ENCODE peak calls at places on chromosomes 2 and 18, in nine cellular contexts. G is GM12865, C is AG04450, P is stomach, O is PC-3, Q is epithelial cell of proximal tubule, B is sigmoid colon, N is skeletal muscle cell, Y is left lung. K is an unnamed sample.

GRCh38 chr18:77223221-77223639 is 26.4 kb upstream of the GALR1 start:
- DNase-seq in C (no peak), B (no peak), G (no peak), N (no peak), P (no peak), Y (no peak), Q (no peak), O (peak), K (no peak)

GRCh38 chr2:209663149-209663548 is 108.5 kb upstream of the UNC80 start:
- DNase-seq in P (no peak), Q (no peak), B (no peak), C (no peak), O (peak), N (peak), Y (no peak), G (no peak), K (no peak)

GRCh38 chr2:98388601-98389247 is 42.5 kb downstream of the CNGA3 start:
- DNase-seq in O (no peak), G (no peak), C (no peak), Y (no peak), N (no peak), P (no peak), B (no peak), Q (no peak), K (no peak)

GRCh38 chr2:221102896-221103688 is 469.0 kb downstream of the EPHA4 start:
- DNase-seq in G (peak), O (no peak), B (no peak), P (no peak), Q (no peak), N (no peak), C (no peak), Y (no peak), K (no peak)

GRCh38 chr2:236607471-236608307 is 38.1 kb downstream of the ACKR3 start:
- DNase-seq in G (peak), P (no peak), Y (no peak), N (peak), C (no peak), O (no peak), Q (no peak), B (no peak), K (peak)

GRCh38 chr2:216388046-216388884 is 16.0 kb upstream of the MARCHF4 start:
- DNase-seq in C (no peak), N (no peak), Y (no peak), G (peak), P (no peak), B (no peak), O (no peak), Q (no peak), K (no peak)

GRCh38 chr2:181456660-181457120 is 496 bp upstream of the ITGA4 start:
- DNase-seq in N (no peak), B (peak), Y (peak), C (no peak), Q (no peak), G (peak), P (peak), O (no peak), K (peak)

GRCh38 chr2:207239222-207239674 is 73.5 kb upstream of the KLF7 start:
- DNase-seq in O (peak), G (no peak), N (peak), B (peak), Q (peak), P (peak), C (peak), Y (peak), K (no peak)

GRCh38 chr2:75429036-75429435 is 131.7 kb downstream of the EVA1A start:
- DNase-seq in Y (no peak), N (no peak), B (no peak), G (peak), Q (no peak), O (no peak), P (peak), C (no peak), K (no peak)

GRCh38 chr2:73075477-73076373 is 4.2 kb upstream of the SFXN5 start:
- DNase-seq in O (no peak), Q (no peak), C (no peak), N (no peak), Y (peak), P (no peak), B (peak), G (no peak), K (no peak)

GRCh38 chr2:120398961-120399888 is 53.3 kb downstream of the INHBB start:
- DNase-seq in P (peak), G (no peak), B (peak), O (peak), N (no peak), C (no peak), Q (peak), Y (no peak), K (no peak)

GRCh38 chr2:229300371-229300770 is 29.3 kb upstream of the PID1 start:
- DNase-seq in O (no peak), B (no peak), N (no peak), C (no peak), P (no peak), Q (no peak), G (no peak), Y (no peak), K (no peak)

GRCh38 chr2:238632181-238633060 is 205.7 kb downstream of the ASB1 start:
- DNase-seq in Y (no peak), B (no peak), P (no peak), Q (no peak), C (no peak), O (no peak), N (no peak), G (no peak), K (no peak)

GRCh38 chr2:178429336-178429735 is 21.6 kb downstream of the PRKRA start:
- DNase-seq in G (no peak), P (no peak), Y (no peak), N (no peak), O (no peak), B (no peak), C (no peak), Q (no peak), K (no peak)

GRCh38 chr2:237412646-237413292 is 1.2 kb downstream of the COL6A3 start:
- DNase-seq in N (no peak), B (peak), Q (no peak), C (no peak), O (no peak), Y (no peak), P (no peak), G (no peak), K (no peak)

GRCh38 chr18:74617486-74617885 is 19.8 kb downstream of the ZNF407 start:
- DNase-seq in C (no peak), O (no peak), Q (no peak), B (no peak), N (no peak), Y (no peak), P (no peak), G (no peak), K (no peak)

GRCh38 chr2:208320686-208321085 is 54.6 kb downstream of the PIKFYVE start:
- DNase-seq in G (peak), O (no peak), C (no peak), P (no peak), N (peak), Q (no peak), B (no peak), Y (no peak), K (no peak)

GRCh38 chr2:96437512-96437911 is 67.6 kb downstream of the NEURL3 start:
- DNase-seq in Y (no peak), O (no peak), C (no peak), G (no peak), P (no peak), Q (no peak), B (no peak), N (no peak), K (no peak)

GRCh38 chr2:219987830-219988229 is 360.4 kb downstream of the SLC4A3 start:
- DNase-seq in P (no peak), B (no peak), G (no peak), Q (peak), C (peak), Y (no peak), O (peak), N (peak), K (no peak)

GRCh38 chr18:79912994-79913831 is 38.2 kb downstream of the SLC66A2 start:
- DNase-seq in P (no peak), N (no peak), C (no peak), G (no peak), Q (no peak), O (no peak), Y (no peak), B (no peak), K (no peak)

GRCh38 chr2:157820202-157820601 is 55.9 kb downstream of the ACVR1 start:
- DNase-seq in P (no peak), C (no peak), O (no peak), G (no peak), Q (no peak), B (no peak), N (no peak), Y (no peak), K (no peak)

GRCh38 chr2:211833582-211834279 is 704.9 kb downstream of the ERBB4 start:
- DNase-seq in Q (no peak), N (no peak), G (no peak), P (no peak), C (no peak), O (no peak), B (no peak), Y (no peak), K (no peak)

GRCh38 chr2:220117010-220117409 is 489.6 kb downstream of the SLC4A3 start:
- DNase-seq in C (no peak), Q (no peak), N (no peak), P (no peak), Y (no peak), G (no peak), O (no peak), B (no peak), K (no peak)

GRCh38 chr2:235416816-235417499 is 76.9 kb upstream of the AGAP1 start:
- DNase-seq in B (no peak), N (no peak), Q (peak), O (no peak), G (no peak), P (no peak), Y (no peak), C (no peak), K (no peak)

GRCh38 chr2:23532311-23533013 is 147.5 kb downstream of the KLHL29 start:
- DNase-seq in C (no peak), P (no peak), O (no peak), Y (no peak), Q (no peak), G (peak), B (peak), N (no peak), K (peak)
- H3K4me3 ChIP-seq in C (peak), P (no peak), O (no peak), Y (no peak), Q (no peak), G (no peak), B (peak), N (no peak), K (peak)

GRCh38 chr2:25480561-25480960 is 138.8 kb upstream of the DNMT3A start:
- DNase-seq in Q (no peak), G (no peak), N (no peak), Y (no peak), C (no peak), B (no peak), P (no peak), O (no peak), K (no peak)

GRCh38 chr2:25483584-25484266 is 142.0 kb upstream of the DNMT3A start:
- DNase-seq in P (no peak), N (no peak), O (no peak), C (no peak), Q (no peak), B (no peak), Y (no peak), G (no peak), K (no peak)

GRCh38 chr2:25479761-25480160 is 138.0 kb upstream of the DNMT3A start:
- DNase-seq in Q (no peak), G (no peak), B (no peak), O (no peak), N (no peak), C (no peak), P (no peak), Y (no peak), K (no peak)

GRCh38 chr2:25482341-25482740 is 140.6 kb upstream of the DNMT3A start:
- DNase-seq in G (no peak), P (no peak), C (no peak), B (no peak), N (no peak), Q (no peak), Y (no peak), O (no peak), K (no peak)

GRCh38 chr2:25481381-25482310 is 139.9 kb upstream of the DNMT3A start:
- DNase-seq in C (peak), B (no peak), G (no peak), O (no peak), N (peak), P (no peak), Q (no peak), Y (no peak), K (no peak)
- H3K4me3 ChIP-seq in C (no peak), B (no peak), G (no peak), O (no peak), N (no peak), P (no peak), Q (no peak), Y (no peak), K (no peak)

GRCh38 chr18:48943736-48944527 is 6.8 kb downstream of the SMAD7 start:
- DNase-seq in N (no peak), B (no peak), Q (no peak), G (no peak), Y (no peak), O (no peak), C (no peak), P (no peak), K (peak)

GRCh38 chr18:48941672-48942071 is 9.1 kb downstream of the SMAD7 start:
- DNase-seq in N (no peak), Y (no peak), Q (no peak), C (no peak), P (no peak), G (no peak), O (no peak), B (no peak), K (no peak)

GRCh38 chr18:48942086-48942485 is 8.7 kb downstream of the SMAD7 start:
- DNase-seq in N (no peak), P (no peak), C (no peak), B (no peak), O (no peak), G (no peak), Y (no peak), Q (no peak), K (no peak)

GRCh38 chr18:48943333-48943732 is 7.4 kb downstream of the SMAD7 start:
- DNase-seq in C (no peak), N (no peak), G (no peak), O (no peak), Q (no peak), B (no peak), P (no peak), Y (no peak), K (no peak)

GRCh38 chr18:48942554-48943261 is 8.1 kb downstream of the SMAD7 start:
- DNase-seq in Y (no peak), B (no peak), G (no peak), N (peak), Q (peak), O (peak), P (peak), C (no peak), K (no peak)
- H3K4me3 ChIP-seq in Y (no peak), B (no peak), G (no peak), N (no peak), Q (peak), O (no peak), P (peak), C (peak), K (no peak)

DNA sequence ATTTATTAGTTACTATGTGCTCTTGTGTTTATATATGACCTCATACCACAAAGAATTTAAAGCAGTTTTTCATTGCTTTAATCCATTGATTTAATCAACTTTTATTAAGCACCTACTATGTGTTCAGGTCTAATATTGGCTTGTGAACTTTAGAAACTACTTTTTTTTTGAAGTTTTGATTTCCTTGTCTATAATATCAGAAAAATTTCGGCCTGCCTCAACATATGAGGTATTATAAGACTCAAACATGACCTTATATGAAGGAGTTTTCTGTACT is 117.7 kb downstream of the ZNF521 start:
- DNase-seq in C (no peak), N (no peak), O (no peak), Y (no peak), B (no peak), G (no peak), P (no peak), Q (no peak), K (no peak)
- H3K4me3 ChIP-seq in C (no peak), N (no peak), O (no peak), Y (no peak), B (no peak), G (no peak), P (no peak), Q (no peak), K (no peak)

GRCh38 chr2:218893349-218894167 is 12.9 kb downstream of the WNT10A start:
- DNase-seq in Y (no peak), O (no peak), P (no peak), Q (no peak), B (no peak), N (no peak), C (no peak), G (no peak), K (no peak)

GRCh38 chr2:218891275-218892135 is 10.9 kb downstream of the WNT10A start:
- DNase-seq in P (no peak), C (no peak), B (no peak), G (no peak), Q (no peak), Y (no peak), N (no peak), O (no peak), K (no peak)

GRCh38 chr2:218894168-218895157 is 13.8 kb downstream of the WNT10A start:
- DNase-seq in G (no peak), Q (no peak), O (peak), N (no peak), Y (no peak), P (no peak), B (no peak), C (no peak), K (no peak)

GRCh38 chr2:218890369-218890768 is 9.7 kb downstream of the WNT10A start:
- DNase-seq in B (no peak), O (no peak), G (no peak), Q (no peak), N (no peak), Y (no peak), P (no peak), C (no peak), K (no peak)

GRCh38 chr2:218892693-218893348 is 12.2 kb downstream of the WNT10A start:
- DNase-seq in P (peak), O (peak), G (peak), B (no peak), Q (no peak), Y (peak), C (no peak), N (no peak), K (peak)
- H3K4me3 ChIP-seq in P (peak), O (peak), G (peak), B (peak), Q (peak), Y (peak), C (peak), N (peak), K (peak)

DNA sequence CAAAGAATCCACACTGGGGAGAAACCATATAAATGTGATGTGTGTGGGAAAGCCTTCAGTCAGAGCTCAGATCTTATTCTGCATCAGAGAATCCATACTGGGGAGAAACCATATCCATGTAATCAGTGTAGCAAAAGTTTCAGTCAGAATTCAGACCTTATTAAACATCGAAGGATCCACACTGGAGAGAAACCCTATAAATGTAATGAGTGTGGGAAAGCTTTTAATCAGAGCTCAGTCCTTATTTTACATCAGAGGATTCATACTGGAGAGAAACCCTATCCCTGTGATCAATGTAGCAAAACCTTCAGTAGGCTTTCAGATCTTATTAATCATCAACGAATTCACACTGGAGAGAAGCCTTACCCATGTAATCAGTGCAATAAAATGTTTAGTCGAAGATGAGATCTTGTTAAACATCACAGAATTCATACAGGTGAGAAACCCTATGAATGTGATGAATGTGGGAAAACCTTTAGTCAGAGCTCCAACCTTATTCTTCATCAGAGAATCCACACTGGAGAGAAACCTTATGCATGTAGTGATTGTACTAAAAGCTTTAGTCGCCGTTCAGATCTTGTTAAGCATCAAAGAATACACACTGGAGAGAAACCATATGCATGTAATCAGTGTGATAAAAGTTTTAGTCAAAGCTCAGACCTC is 16.7 kb upstream of the ZSCAN30 start:
- DNase-seq in G (no peak), Y (no peak), Q (no peak), B (no peak), N (no peak), C (no peak), O (no peak), P (no peak), K (no peak)
- H3K4me3 ChIP-seq in G (no peak), Y (no peak), Q (no peak), B (no peak), N (no peak), C (no peak), O (no peak), P (no peak), K (no peak)

K was measured in Jurkat, Clone E6-1.